ENCODE peak calls at places on chromosome 20, in ten cellular contexts. C is iPS-NIHi11; E is epithelial cell of esophagus; F is nucleus accumbens; U is RCC 7860; T is RWPE1; S is astrocyte of the spinal cord; Q is activated CD4-positive, alpha-beta T cell treated with anti-CD3 and anti-CD28 coated beads for 24 hours; H is right cardiac atrium; J is GM04503. A is an unnamed sample.
A peak's percentile ranks its signal among the peaks of the same experiment; 100 is the strongest.

GRCh38 chr20:32231847-32232246 is 24.2 kb downstream of the POFUT1 start:
- DNase-seq in C (no peak), Q (no peak), S (peak; percentile 17), J (no peak), U (no peak), T (no peak), F (no peak), H (no peak), E (no peak), A (no peak)

GRCh38 chr20:21808863-21809664 is 103.6 kb downstream of the PAX1 start:
- DNase-seq in E (no peak), J (no peak), C (peak; percentile 95), U (no peak), H (peak; percentile 74), Q (peak; percentile 23), F (peak; percentile 15), T (peak; percentile 5), S (no peak), A (no peak)

GRCh38 chr20:47309806-47310426 is 46.6 kb downstream of the ZMYND8 start:
- DNase-seq in F (no peak), S (no peak), T (no peak), Q (no peak), J (no peak), C (no peak), U (no peak), E (no peak), H (no peak), A (no peak)

GRCh38 chr20:41173791-41174341 is 36.5 kb downstream of the PLCG1 start:
- DNase-seq in J (no peak), Q (no peak), T (no peak), U (no peak), H (peak; percentile 62), S (no peak), C (no peak), F (no peak), E (no peak), A (no peak)

GRCh38 chr20:19371112-19371511 is 158.7 kb downstream of the SLC24A3 start:
- DNase-seq in F (no peak), Q (no peak), J (no peak), T (no peak), H (no peak), E (no peak), S (no peak), C (no peak), U (no peak), A (no peak)

GRCh38 chr20:63628246-63628975 is 1.5 kb upstream of the GMEB2 start:
- DNase-seq in U (peak; percentile 77), H (peak; percentile 85), Q (peak; percentile 50), S (peak; percentile 69), F (no peak), E (peak; percentile 85), T (peak; percentile 90), J (peak; percentile 27), C (no peak), A (peak; percentile 74)

GRCh38 chr20:53149184-53149651 is 177.1 kb downstream of the TSHZ2 start:
- DNase-seq in T (no peak), E (no peak), J (no peak), C (no peak), H (no peak), S (no peak), U (no peak), F (no peak), Q (no peak), A (no peak)

GRCh38 chr20:58521763-58522162 is 6.6 kb upstream of the APCDD1L start:
- DNase-seq in T (no peak), E (no peak), H (no peak), S (no peak), U (no peak), F (no peak), Q (no peak), C (no peak), J (no peak), A (no peak)

GRCh38 chr20:38751360-38751976 is 3.2 kb downstream of the ACTR5 start:
- DNase-seq in Q (no peak), S (peak; percentile 38), H (no peak), T (peak; percentile 80), C (no peak), J (no peak), E (peak; percentile 63), F (no peak), U (peak; percentile 26), A (no peak)

GRCh38 chr20:47453167-47453782 is 48.4 kb upstream of the NCOA3 start:
- DNase-seq in H (no peak), U (peak; percentile 94), J (peak; percentile 70), S (peak; percentile 92), E (peak; percentile 95), T (peak; percentile 86), Q (peak; percentile 19), C (no peak), F (no peak), A (peak; percentile 93)

GRCh38 chr20:64011366-64011779 is 24.6 kb upstream of the C20orf204 start:
- DNase-seq in T (no peak), S (no peak), Q (no peak), C (no peak), J (no peak), U (no peak), E (no peak), H (no peak), F (no peak), A (no peak)

GRCh38 chr20:22515264-22515663 is 69.1 kb downstream of the FOXA2 start:
- DNase-seq in Q (no peak), U (no peak), S (no peak), C (no peak), T (no peak), E (no peak), F (no peak), J (no peak), H (no peak), A (no peak)

GRCh38 chr20:373171-373890 is 7.2 kb upstream of the TRIB3 start:
- DNase-seq in J (peak; percentile 29), U (peak; percentile 75), S (peak; percentile 69), E (peak; percentile 89), C (peak; percentile 26), Q (no peak), T (peak; percentile 71), F (no peak), H (peak; percentile 56), A (peak; percentile 62)

GRCh38 chr20:50876816-50877215 is 54.4 kb downstream of the ADNP start:
- DNase-seq in C (no peak), F (no peak), E (no peak), H (no peak), T (no peak), U (no peak), S (no peak), J (no peak), Q (no peak), A (no peak)

GRCh38 chr20:33554914-33555420 is 65.1 kb downstream of the CBFA2T2 start:
- DNase-seq in J (peak; percentile 58), U (peak; percentile 85), F (no peak), C (peak; percentile 78), T (peak; percentile 97), H (no peak), S (peak; percentile 96), Q (no peak), E (peak; percentile 92), A (peak; percentile 95)

GRCh38 chr20:47205577-47206123 is 150.8 kb downstream of the ZMYND8 start:
- DNase-seq in Q (no peak), C (peak; percentile 72), F (peak; percentile 48), H (peak; percentile 92), S (peak; percentile 68), J (no peak), T (peak; percentile 71), E (peak; percentile 70), U (peak; percentile 65), A (peak; percentile 94)

GRCh38 chr20:43349841-43350240 is 107.9 kb upstream of the SRSF6 start:
- DNase-seq in F (no peak), T (no peak), Q (no peak), S (no peak), H (no peak), E (no peak), J (no peak), C (no peak), U (no peak), A (no peak)

GRCh38 chr20:22717466-22717865 is 133.1 kb upstream of the FOXA2 start:
- DNase-seq in T (peak; percentile 36), S (no peak), C (no peak), Q (no peak), H (peak; percentile 47), J (no peak), U (peak; percentile 52), E (peak; percentile 46), F (no peak), A (no peak)

GRCh38 chr20:14235355-14235754 is 102.1 kb downstream of the FLRT3 start:
- DNase-seq in C (no peak), U (no peak), H (no peak), J (peak; percentile 42), Q (no peak), E (peak; percentile 75), T (peak; percentile 36), S (peak; percentile 62), F (no peak), A (peak; percentile 77)

GRCh38 chr20:36377348-36378326 is 71.5 kb downstream of the DLGAP4 start:
- DNase-seq in H (no peak), J (no peak), T (no peak), Q (no peak), E (no peak), F (no peak), U (no peak), S (no peak), C (no peak), A (no peak)

GRCh38 chr20:34045930-34046329 is 52.2 kb downstream of the RALY start:
- DNase-seq in U (no peak), J (no peak), F (no peak), Q (no peak), E (no peak), C (peak; percentile 65), S (no peak), T (no peak), H (no peak), A (no peak)

GRCh38 chr20:4813076-4813838 is 91.5 kb downstream of the PRND start:
- DNase-seq in C (peak; percentile 27), U (no peak), S (no peak), E (no peak), J (no peak), H (peak; percentile 77), F (no peak), Q (peak; percentile 28), T (no peak), A (no peak)

GRCh38 chr20:17875106-17875980 is 93.3 kb downstream of the SNX5 start:
- DNase-seq in H (peak; percentile 87), J (no peak), C (no peak), F (peak; percentile 64), Q (no peak), U (no peak), E (peak; percentile 52), T (peak; percentile 35), S (peak; percentile 82), A (no peak)

GRCh38 chr20:2585811-2586210 is 49.4 kb downstream of the TMC2 start:
- DNase-seq in E (peak; percentile 48), T (peak; percentile 45), J (no peak), C (no peak), F (no peak), S (peak; percentile 71), Q (no peak), H (no peak), U (peak; percentile 16), A (peak; percentile 67)

A was measured in LHCN-M2.